ENCODE peak calls at places on chromosome 12, in seven cellular contexts. One of them, this sample, is unnamed. For H3K27me3, the result is how much of the 10 kb centered on the place peaks cover.

GRCh38 chr12:78981-79380 is 12.4 kb downstream of the IQSEC3 start:
- DNase-seq in mesenchymal stem cell: no peak
- DNase-seq in trophoblast cell: no peak
- DNase-seq in H1: no peak
- DNase-seq in neuronal stem cell: no peak
- DNase-seq in mesendoderm: no peak
- DNase-seq in H9: peak
- DNase-seq in this sample: no peak

GRCh38 chr12:121590476-121591143 is 9.8 kb upstream of the KDM2B start:
- DNase-seq in mesendoderm: peak
- DNase-seq in mesenchymal stem cell: peak
- DNase-seq in H1: peak
- DNase-seq in H9: no peak
- DNase-seq in neuronal stem cell: peak
- DNase-seq in trophoblast cell: no peak
- DNase-seq in this sample: peak

GRCh38 chr12:102543494-102543893 is 63.1 kb upstream of the IGF1 start:
- DNase-seq in mesendoderm: peak
- DNase-seq in H9: no peak
- DNase-seq in trophoblast cell: peak
- DNase-seq in H1: no peak
- DNase-seq in neuronal stem cell: no peak
- DNase-seq in mesenchymal stem cell: no peak
- DNase-seq in this sample: peak

GRCh38 chr12:56565510-56566101 is 44.0 kb downstream of the RBMS2 start:
- DNase-seq in mesendoderm: peak
- DNase-seq in H9: peak
- DNase-seq in trophoblast cell: peak
- DNase-seq in neuronal stem cell: no peak
- DNase-seq in mesenchymal stem cell: peak
- DNase-seq in H1: peak
- DNase-seq in this sample: peak

GRCh38 chr12:81992461-81992860 is 233.3 kb upstream of the PPFIA2 start:
- DNase-seq in mesenchymal stem cell: no peak
- DNase-seq in mesendoderm: peak
- DNase-seq in H1: no peak
- DNase-seq in trophoblast cell: no peak
- DNase-seq in neuronal stem cell: peak
- DNase-seq in H9: peak
- DNase-seq in this sample: no peak

GRCh38 chr12:1206118-1206734 is 215.2 kb downstream of the ERC1 start:
- DNase-seq in mesenchymal stem cell: peak
- DNase-seq in H9: no peak
- DNase-seq in trophoblast cell: no peak
- DNase-seq in H1: no peak
- DNase-seq in neuronal stem cell: no peak
- DNase-seq in mesendoderm: no peak
- DNase-seq in this sample: no peak

GRCh38 chr12:46269429-46270241 is 792 bp upstream of the SLC38A1 start:
- DNase-seq in mesenchymal stem cell: peak
- DNase-seq in mesendoderm: peak
- DNase-seq in H9: peak
- DNase-seq in trophoblast cell: peak
- DNase-seq in neuronal stem cell: no peak
- DNase-seq in H1: peak
- DNase-seq in this sample: no peak

GRCh38 chr12:120496353-120497340 is 734 bp downstream of the DYNLL1 start:
- DNase-seq in mesendoderm: peak
- DNase-seq in trophoblast cell: peak
- DNase-seq in mesenchymal stem cell: peak
- DNase-seq in H1: peak
- DNase-seq in H9: peak
- DNase-seq in neuronal stem cell: peak
- DNase-seq in this sample: peak

GRCh38 chr12:63151061-63151897 is at the start of gene AVPR1A:
- DNase-seq in H1: peak
- DNase-seq in mesenchymal stem cell: peak
- DNase-seq in mesendoderm: peak
- DNase-seq in trophoblast cell: peak
- DNase-seq in neuronal stem cell: no peak
- DNase-seq in H9: peak
- DNase-seq in this sample: no peak

GRCh38 chr12:4238577-4238976 is 35.0 kb upstream of the CCND2 start:
- DNase-seq in mesenchymal stem cell: no peak
- DNase-seq in H1: no peak
- DNase-seq in neuronal stem cell: no peak
- DNase-seq in trophoblast cell: no peak
- DNase-seq in H9: no peak
- DNase-seq in mesendoderm: no peak
- DNase-seq in this sample: no peak

GRCh38 chr12:5808956-5809355 is 136.1 kb downstream of the ANO2 start:
- DNase-seq in mesenchymal stem cell: peak
- DNase-seq in neuronal stem cell: no peak
- DNase-seq in H9: no peak
- DNase-seq in trophoblast cell: no peak
- DNase-seq in mesendoderm: no peak
- DNase-seq in H1: no peak
- DNase-seq in this sample: peak

GRCh38 chr12:1256285-1256684 is 265.3 kb downstream of the ERC1 start:
- DNase-seq in H1: no peak
- DNase-seq in mesendoderm: no peak
- DNase-seq in neuronal stem cell: no peak
- DNase-seq in mesenchymal stem cell: no peak
- DNase-seq in trophoblast cell: no peak
- DNase-seq in H9: no peak
- DNase-seq in this sample: no peak

GRCh38 chr12:70305794-70306193 is 60.3 kb upstream of the KCNMB4 start:
- DNase-seq in H1: no peak
- DNase-seq in H9: no peak
- DNase-seq in mesendoderm: no peak
- DNase-seq in neuronal stem cell: no peak
- DNase-seq in mesenchymal stem cell: no peak
- DNase-seq in trophoblast cell: no peak
- DNase-seq in this sample: peak

GRCh38 chr12:108333898-108334699 is 5.0 kb downstream of the CMKLR1 start:
- DNase-seq in trophoblast cell: peak
- DNase-seq in H1: no peak
- DNase-seq in mesenchymal stem cell: no peak
- DNase-seq in neuronal stem cell: no peak
- DNase-seq in H9: no peak
- DNase-seq in mesendoderm: peak
- DNase-seq in this sample: peak

GRCh38 chr12:71135077-71135811 is 22.6 kb downstream of the TSPAN8 start:
- DNase-seq in H9: no peak
- DNase-seq in mesenchymal stem cell: no peak
- DNase-seq in mesendoderm: no peak
- DNase-seq in neuronal stem cell: no peak
- DNase-seq in H1: no peak
- DNase-seq in trophoblast cell: no peak
- DNase-seq in this sample: no peak

GRCh38 chr12:10069099-10069498 is 29.7 kb downstream of the CLEC1A start:
- DNase-seq in neuronal stem cell: no peak
- DNase-seq in trophoblast cell: peak
- DNase-seq in H1: no peak
- DNase-seq in mesendoderm: no peak
- DNase-seq in mesenchymal stem cell: peak
- DNase-seq in H9: no peak
- DNase-seq in this sample: peak

GRCh38 chr12:49036029-49036428 is 17.5 kb upstream of the PRKAG1 start:
- DNase-seq in trophoblast cell: no peak
- DNase-seq in H1: no peak
- DNase-seq in mesenchymal stem cell: no peak
- DNase-seq in mesendoderm: no peak
- DNase-seq in neuronal stem cell: no peak
- DNase-seq in H9: no peak
- DNase-seq in this sample: no peak

GRCh38 chr12:120997448-120997847 is 18.8 kb downstream of the C12orf43 start:
- DNase-seq in neuronal stem cell: no peak
- DNase-seq in mesenchymal stem cell: no peak
- DNase-seq in mesendoderm: no peak
- DNase-seq in trophoblast cell: no peak
- DNase-seq in H1: no peak
- DNase-seq in H9: no peak
- DNase-seq in this sample: no peak

GRCh38 chr12:16920451-16920850 is 314.5 kb upstream of the LMO3 start:
- DNase-seq in mesendoderm: peak
- DNase-seq in trophoblast cell: no peak
- DNase-seq in mesenchymal stem cell: no peak
- DNase-seq in H1: no peak
- DNase-seq in H9: no peak
- DNase-seq in neuronal stem cell: no peak
- DNase-seq in this sample: no peak

GRCh38 chr12:20445693-20446092 is 77.4 kb downstream of the PDE3A start:
- DNase-seq in H1: no peak
- DNase-seq in H9: no peak
- DNase-seq in mesendoderm: no peak
- DNase-seq in trophoblast cell: no peak
- DNase-seq in mesenchymal stem cell: peak
- DNase-seq in neuronal stem cell: no peak
- DNase-seq in this sample: peak

GRCh38 chr12:117599849-117600248 is 238.4 kb upstream of the NOS1 start:
- DNase-seq in neuronal stem cell: no peak
- DNase-seq in mesenchymal stem cell: no peak
- DNase-seq in H1: no peak
- DNase-seq in mesendoderm: no peak
- DNase-seq in H9: no peak
- DNase-seq in trophoblast cell: no peak
- DNase-seq in this sample: no peak

GRCh38 chr12:90690120-90690519 is 264.9 kb downstream of the CCER1 start:
- DNase-seq in H1: no peak
- DNase-seq in H9: no peak
- DNase-seq in mesendoderm: no peak
- DNase-seq in trophoblast cell: no peak
- DNase-seq in neuronal stem cell: no peak
- DNase-seq in mesenchymal stem cell: no peak
- DNase-seq in this sample: no peak

GRCh38 chr12:57568838-57569237 is 19.0 kb downstream of the KIF5A start:
- DNase-seq in trophoblast cell: no peak
- DNase-seq in mesenchymal stem cell: no peak
- DNase-seq in H1: no peak
- DNase-seq in H9: no peak
- DNase-seq in mesendoderm: no peak
- DNase-seq in neuronal stem cell: no peak
- DNase-seq in this sample: no peak

GRCh38 chr12:93536766-93537515 is 35.5 kb upstream of the SOCS2 start:
- DNase-seq in H9: no peak
- DNase-seq in trophoblast cell: no peak
- DNase-seq in neuronal stem cell: no peak
- DNase-seq in mesenchymal stem cell: no peak
- DNase-seq in H1: no peak
- DNase-seq in mesendoderm: no peak
- DNase-seq in this sample: peak

GRCh38 chr12:31221566-31221945 is 104.4 kb downstream of the SINHCAF start:
- DNase-seq in trophoblast cell: no peak
- DNase-seq in neuronal stem cell: no peak
- DNase-seq in mesendoderm: no peak
- DNase-seq in H9: no peak
- DNase-seq in mesenchymal stem cell: no peak
- DNase-seq in H1: no peak
- DNase-seq in this sample: no peak
- H3K27me3 ChIP-seq in trophoblast cell: under half
- H3K27me3 ChIP-seq in neuronal stem cell: under half
- H3K27me3 ChIP-seq in mesendoderm: under half
- H3K27me3 ChIP-seq in H9: under half
- H3K27me3 ChIP-seq in mesenchymal stem cell: half or more
- H3K27me3 ChIP-seq in H1: under half
- H3K27me3 ChIP-seq in this sample: under half

GRCh38 chr12:41225179-41225578 is 37.1 kb downstream of the PDZRN4 start:
- DNase-seq in H9: no peak
- DNase-seq in H1: no peak
- DNase-seq in mesendoderm: no peak
- DNase-seq in neuronal stem cell: no peak
- DNase-seq in trophoblast cell: no peak
- DNase-seq in mesenchymal stem cell: no peak
- DNase-seq in this sample: no peak

GRCh38 chr12:41223600-41223999 is 35.5 kb downstream of the PDZRN4 start:
- DNase-seq in mesenchymal stem cell: no peak
- DNase-seq in neuronal stem cell: no peak
- DNase-seq in H9: peak
- DNase-seq in trophoblast cell: no peak
- DNase-seq in mesendoderm: no peak
- DNase-seq in H1: peak
- DNase-seq in this sample: no peak

GRCh38 chr12:41228066-41228820 is 40.1 kb downstream of the PDZRN4 start:
- DNase-seq in mesendoderm: no peak
- DNase-seq in H9: no peak
- DNase-seq in H1: no peak
- DNase-seq in neuronal stem cell: no peak
- DNase-seq in trophoblast cell: no peak
- DNase-seq in mesenchymal stem cell: no peak
- DNase-seq in this sample: no peak

GRCh38 chr12:41220931-41221330 is 32.8 kb downstream of the PDZRN4 start:
- DNase-seq in neuronal stem cell: no peak
- DNase-seq in mesendoderm: no peak
- DNase-seq in trophoblast cell: no peak
- DNase-seq in H9: no peak
- DNase-seq in H1: no peak
- DNase-seq in mesenchymal stem cell: no peak
- DNase-seq in this sample: no peak

GRCh38 chr12:41224066-41224465 is 35.9 kb downstream of the PDZRN4 start:
- DNase-seq in neuronal stem cell: no peak
- DNase-seq in mesenchymal stem cell: no peak
- DNase-seq in mesendoderm: no peak
- DNase-seq in H9: no peak
- DNase-seq in H1: no peak
- DNase-seq in trophoblast cell: no peak
- DNase-seq in this sample: no peak
- H3K4ac ChIP-seq in neuronal stem cell: no peak
- H3K4ac ChIP-seq in mesenchymal stem cell: no peak
- H3K4ac ChIP-seq in mesendoderm: no peak
- H3K4ac ChIP-seq in H9: no peak
- H3K4ac ChIP-seq in H1: no peak
- H3K4ac ChIP-seq in trophoblast cell: no peak
- H3K4ac ChIP-seq in this sample: no peak

GRCh38 chr12:3202734-3203446 is 125.7 kb downstream of the TSPAN9 start:
- DNase-seq in mesenchymal stem cell: peak
- DNase-seq in trophoblast cell: peak
- DNase-seq in mesendoderm: peak
- DNase-seq in H1: peak
- DNase-seq in neuronal stem cell: peak
- DNase-seq in H9: peak
- DNase-seq in this sample: peak
- H3K27me3 ChIP-seq in mesenchymal stem cell: half or more
- H3K27me3 ChIP-seq in trophoblast cell: under half
- H3K27me3 ChIP-seq in mesendoderm: under half
- H3K27me3 ChIP-seq in H1: under half
- H3K27me3 ChIP-seq in neuronal stem cell: under half
- H3K27me3 ChIP-seq in H9: under half
- H3K27me3 ChIP-seq in this sample: under half

DNA sequence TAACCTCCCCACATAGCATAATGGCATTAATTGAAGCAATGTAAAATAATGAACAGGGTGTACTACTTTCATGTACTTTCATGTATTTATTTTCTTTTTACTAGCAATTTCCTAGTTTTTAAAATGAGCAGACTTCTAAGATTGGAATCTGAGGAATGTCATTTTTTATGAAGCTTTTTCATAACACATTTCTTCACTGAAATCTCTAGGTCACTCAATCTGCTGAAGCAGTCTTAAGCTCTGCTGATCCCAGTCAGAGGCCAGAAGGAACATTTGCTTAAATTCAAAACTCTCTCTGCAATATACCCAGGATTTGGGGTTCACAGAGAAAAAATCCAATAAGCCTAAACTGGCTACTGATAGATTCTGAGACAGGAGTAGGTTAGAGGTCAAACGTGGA is 73.6 kb upstream of the CNTN1 start:
- DNase-seq in trophoblast cell: no peak
- DNase-seq in H9: no peak
- DNase-seq in mesenchymal stem cell: no peak
- DNase-seq in neuronal stem cell: no peak
- DNase-seq in mesendoderm: no peak
- DNase-seq in H1: no peak
- DNase-seq in this sample: no peak
- H3K4ac ChIP-seq in trophoblast cell: no peak
- H3K4ac ChIP-seq in H9: no peak
- H3K4ac ChIP-seq in mesenchymal stem cell: no peak
- H3K4ac ChIP-seq in neuronal stem cell: no peak
- H3K4ac ChIP-seq in mesendoderm: no peak
- H3K4ac ChIP-seq in H1: no peak
- H3K4ac ChIP-seq in this sample: no peak